ENCODE peak calls at places on chromosomes 2 and 18, in five cellular contexts. V is ELR; D is stimulated activated CD4-positive, alpha-beta T cell treated with anti-CD3 and anti-CD28 coated beads, Interleukin-12 subunit alpha, Interleukin-12 subunit beta, amount 100 ng/mL, for 48 hours; Y is AG08395; Q is naive thymus-derived CD8-positive, alpha-beta T cell. M is an unnamed sample.

GRCh38 chr2:240556553-240557100 is 1.2 kb downstream of the ANKMY1 start:
- DNase-seq in V (peak; percentile 58), D (no peak), Y (peak; percentile 43), Q (peak; percentile 46), M (peak; percentile 5)

GRCh38 chr2:120219766-120220165 is 3.4 kb downstream of the TMEM185B start:
- DNase-seq in V (no peak), D (no peak), Y (no peak), Q (no peak), M (no peak)

GRCh38 chr18:22163432-22163831 is 6.0 kb upstream of the GATA6 start:
- DNase-seq in V (no peak), D (no peak), Y (no peak), Q (no peak), M (no peak)

GRCh38 chr18:11119962-11120361 is 29.4 kb downstream of the PIEZO2 start:
- DNase-seq in V (peak; percentile 45), D (no peak), Y (peak; percentile 31), Q (no peak), M (no peak)

GRCh38 chr2:232203166-232203891 is 175.2 kb upstream of the ALPP start:
- DNase-seq in V (no peak), D (no peak), Y (no peak), Q (no peak), M (no peak)

GRCh38 chr2:38187416-38188127 is 111.6 kb upstream of the CYP1B1 start:
- DNase-seq in V (peak; percentile 51), D (no peak), Y (peak; percentile 81), Q (no peak), M (no peak)

GRCh38 chr2:85397925-85398331 is 12.2 kb downstream of the CAPG start:
- DNase-seq in V (no peak), D (no peak), Y (no peak), Q (no peak), M (no peak)

GRCh38 chr18:48842259-48843061 is 108.3 kb downstream of the SMAD7 start:
- DNase-seq in V (no peak), D (no peak), Y (no peak), Q (peak; percentile 79), M (no peak)

GRCh38 chr2:39898934-39899333 is 119.9 kb upstream of the THUMPD2 start:
- DNase-seq in V (no peak), D (no peak), Y (no peak), Q (no peak), M (no peak)

GRCh38 chr18:37355772-37356171 is 209.8 kb downstream of the CELF4 start:
- DNase-seq in V (no peak), D (no peak), Y (no peak), Q (no peak), M (no peak)

GRCh38 chr2:151277011-151277410 is 12.5 kb downstream of the NMI start:
- DNase-seq in V (no peak), D (no peak), Y (no peak), Q (no peak), M (peak; percentile 60)

M was measured in NCI-H524.